ENCODE peak calls at places on chromosome 3, in ten cellular contexts. D is epithelial cell of esophagus, E is psoas muscle, V is spleen, G is breast epithelium, J is stomach, N is BE2C, R is HFF-Myc, K is nephron progenitor cell, Y is AG09309. O is an unnamed sample.

GRCh38 chr3:28576590-28577220 is 228.1 kb upstream of the AZI2 start:
- DNase-seq in D (no peak), E (no peak), V (no peak), G (no peak), J (no peak), N (peak), R (no peak), K (peak), Y (no peak), O (no peak)

GRCh38 chr3:73086071-73086494 is 24.6 kb downstream of the EBLN2 start:
- DNase-seq in D (peak), E (no peak), V (peak), G (no peak), J (peak), N (peak), R (peak), K (peak), Y (no peak), O (no peak)

GRCh38 chr3:152961323-152961722 is 126.4 kb downstream of the P2RY1 start:
- DNase-seq in D (peak), E (no peak), V (no peak), G (no peak), J (no peak), N (no peak), R (no peak), K (no peak), Y (no peak), O (no peak)

GRCh38 chr3:136893848-136894443 is 31.9 kb downstream of the NCK1 start:
- DNase-seq in D (peak), E (no peak), V (no peak), G (no peak), J (no peak), N (no peak), R (peak), K (no peak), Y (peak), O (no peak)

GRCh38 chr3:1118074-1118473 is 25.2 kb downstream of the CNTN6 start:
- DNase-seq in D (peak), E (no peak), V (no peak), G (no peak), J (no peak), N (no peak), R (no peak), K (no peak), Y (no peak), O (no peak)

GRCh38 chr3:127440384-127440783 is 150.1 kb downstream of the TPRA1 start:
- DNase-seq in D (no peak), E (no peak), V (peak), G (peak), J (peak), N (no peak), R (no peak), K (no peak), Y (no peak), O (peak)

GRCh38 chr3:23576379-23576959 is 229.3 kb upstream of the UBE2E1 start:
- DNase-seq in D (peak), E (no peak), V (no peak), G (no peak), J (no peak), N (no peak), R (no peak), K (no peak), Y (no peak), O (no peak)

GRCh38 chr3:183513046-183513706 is 42.3 kb downstream of the KLHL6 start:
- DNase-seq in D (no peak), E (no peak), V (no peak), G (no peak), J (no peak), N (no peak), R (no peak), K (no peak), Y (no peak), O (peak)

GRCh38 chr3:24100694-24101402 is 155.8 kb downstream of the NR1D2 start:
- DNase-seq in D (no peak), E (no peak), V (no peak), G (no peak), J (no peak), N (no peak), R (no peak), K (no peak), Y (no peak), O (no peak)

GRCh38 chr3:146148468-146148931 is 12.5 kb downstream of the PLOD2 start:
- DNase-seq in D (no peak), E (no peak), V (no peak), G (no peak), J (no peak), N (no peak), R (no peak), K (no peak), Y (no peak), O (no peak)

GRCh38 chr3:46270474-46270873 is 28.2 kb downstream of the CCR3 start:
- DNase-seq in D (no peak), E (no peak), V (no peak), G (no peak), J (no peak), N (no peak), R (no peak), K (no peak), Y (no peak), O (no peak)
- TF ChIP-seq CTCF in D (no peak), E (no peak), V (no peak), G (no peak), J (no peak), N (no peak), R (no peak), K (no peak), Y (no peak), O (no peak)

GRCh38 chr3:16513141-16514020 is at the start of gene RFTN1:
- DNase-seq in D (peak), E (peak), V (peak), G (no peak), J (peak), N (peak), R (no peak), K (peak), Y (no peak), O (peak)
- TF ChIP-seq CTCF in D (no peak), E (no peak), V (no peak), G (no peak), J (no peak), N (no peak), R (no peak), K (no peak), Y (peak), O (no peak)

DNA sequence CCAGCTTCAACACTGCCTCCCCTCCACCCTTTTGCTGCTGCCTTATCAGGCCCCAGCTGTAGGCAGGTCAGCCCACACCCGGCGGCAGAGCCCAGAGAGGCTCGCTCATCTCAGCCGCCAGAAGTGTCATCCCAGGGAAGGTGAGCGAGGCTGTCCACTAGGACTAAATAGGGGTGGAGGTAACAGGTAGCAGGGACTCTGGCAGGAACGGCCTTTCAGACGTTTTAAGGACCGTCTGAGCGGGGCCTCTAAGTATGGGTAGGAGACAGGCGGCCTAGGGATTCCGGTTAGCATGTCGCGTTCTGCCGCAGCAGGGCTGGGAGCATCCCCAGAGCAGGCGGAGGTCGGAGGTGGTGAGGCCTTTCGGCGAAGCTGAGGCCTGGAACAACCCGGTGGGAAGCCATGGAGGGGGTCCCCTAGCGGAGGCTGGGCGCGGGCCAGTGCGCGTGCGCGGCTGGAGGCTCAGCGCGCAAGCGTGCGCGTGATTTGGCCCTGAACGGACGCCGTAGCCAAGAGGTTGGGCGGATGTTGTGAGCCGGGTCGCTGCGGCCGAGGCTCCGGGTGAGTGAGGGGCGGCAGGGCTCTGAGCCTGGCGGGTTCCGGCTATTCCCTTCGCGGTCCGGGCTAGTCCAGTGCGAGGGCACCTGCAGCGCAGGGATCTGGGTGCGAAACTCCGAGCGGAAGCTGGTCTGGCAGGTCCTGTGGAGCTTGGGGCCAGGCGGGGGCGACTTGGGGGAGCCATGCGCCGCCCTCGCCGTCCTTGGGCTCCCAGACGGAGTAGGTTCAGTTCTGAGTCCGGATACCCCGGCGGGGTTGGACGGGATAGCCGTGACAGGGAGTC is at the start of the genes MST1 and RNF123:
- DNase-seq in D (peak), E (peak), V (peak), G (peak), J (peak), N (peak), R (peak), K (peak), Y (peak), O (peak)
- TF ChIP-seq CTCF in D (peak), E (peak), V (peak), G (no peak), J (no peak), N (peak), R (peak), K (no peak), Y (peak), O (peak)

GRCh38 chr3:10883478-10884234 is 67.6 kb downstream of the SLC6A11 start:
- DNase-seq in D (peak), E (no peak), V (no peak), G (no peak), J (no peak), N (peak), R (no peak), K (peak), Y (no peak), O (no peak)
- TF ChIP-seq CTCF in D (peak), E (peak), V (peak), G (peak), J (no peak), N (peak), R (peak), K (peak), Y (peak), O (peak)